ENCODE peak calls at places on chromosome 21, in five cellular contexts. R is pancreas, G is fibroblast of mammary gland, I is hepatocyte, J is LNCaP clone FGC. X is an unnamed sample.

GRCh38 chr21:37266515-37267221 is 466 bp downstream of the VPS26C start:
- DNase-seq in J (peak), G (peak), R (peak), I (peak), X (no peak)

GRCh38 chr21:31343680-31344480 is at the start of gene TIAM1:
- DNase-seq in R (no peak), I (peak), J (no peak), G (peak), X (no peak)

GRCh38 chr21:45994086-45994661 is 12.6 kb downstream of the COL6A1 start:
- DNase-seq in G (peak), R (peak), J (no peak), I (no peak), X (no peak)

GRCh38 chr21:45977396-45977795 is 4.2 kb upstream of the COL6A1 start:
- DNase-seq in G (no peak), J (no peak), I (no peak), R (peak), X (no peak)

GRCh38 chr21:27034796-27035195 is 67.9 kb upstream of the ADAMTS5 start:
- DNase-seq in G (no peak), I (no peak), J (no peak), R (no peak), X (no peak)

GRCh38 chr21:16768096-16768495 is 744.7 kb upstream of the CXADR start:
- DNase-seq in G (no peak), I (no peak), R (no peak), J (no peak), X (no peak)

GRCh38 chr21:26846036-26846931 is 1.1 kb upstream of the ADAMTS1 start:
- DNase-seq in I (peak), G (peak), R (peak), J (no peak), X (no peak)

GRCh38 chr21:29260461-29260860 is 38.3 kb upstream of the BACH1 start:
- DNase-seq in J (no peak), R (no peak), G (no peak), I (no peak), X (no peak)

GRCh38 chr21:38422067-38422466 is 76.2 kb downstream of the ERG start:
- DNase-seq in G (no peak), I (no peak), J (no peak), R (no peak), X (no peak)

GRCh38 chr21:44285102-44285501 is 574 bp upstream of the AIRE start:
- DNase-seq in G (no peak), J (no peak), I (no peak), R (peak), X (no peak)

GRCh38 chr21:43874085-43874785 is 9.2 kb downstream of the AGPAT3 start:
- DNase-seq in R (no peak), G (no peak), I (no peak), J (no peak), X (no peak)

GRCh38 chr21:45405271-45405818 is 380 bp downstream of the COL18A1 start:
- DNase-seq in R (peak), J (no peak), G (peak), I (peak), X (no peak)

GRCh38 chr21:46325073-46325912 is 1.3 kb downstream of the PCNT start:
- DNase-seq in J (peak), I (peak), R (peak), G (peak), X (no peak)

GRCh38 chr21:45847870-45848269 is 133.7 kb upstream of the COL6A1 start:
- DNase-seq in R (no peak), G (no peak), I (no peak), J (no peak), X (no peak)

GRCh38 chr21:28086861-28087581 is 905.7 kb downstream of the LTN1 start:
- DNase-seq in G (no peak), R (no peak), J (no peak), I (no peak), X (no peak)

GRCh38 chr21:25427828-25428227 is 179.5 kb downstream of the MRPL39 start:
- DNase-seq in G (no peak), J (no peak), R (no peak), I (no peak), X (no peak)

GRCh38 chr21:46376856-46377453 is 53.0 kb downstream of the PCNT start:
- DNase-seq in J (no peak), R (no peak), I (no peak), G (no peak), X (no peak)

GRCh38 chr21:16071082-16071481 is 341.3 kb downstream of the USP25 start:
- DNase-seq in I (no peak), J (no peak), R (no peak), G (peak), X (no peak)

GRCh38 chr21:41396452-41397107 is 29.5 kb upstream of the MX1 start:
- DNase-seq in I (peak), J (peak), G (peak), R (no peak), X (no peak)

GRCh38 chr21:37531402-37532042 is 164.9 kb downstream of the DYRK1A start:
- DNase-seq in R (no peak), G (no peak), J (no peak), I (no peak), X (no peak)

GRCh38 chr21:41660748-41661147 is 106.1 kb downstream of the RIPK4 start:
- DNase-seq in R (no peak), G (no peak), I (no peak), J (no peak), X (no peak)

GRCh38 chr21:31145271-31145801 is 107.1 kb upstream of the KRTAP19-8 start:
- DNase-seq in I (no peak), G (no peak), J (no peak), R (no peak), X (no peak)

GRCh38 chr21:34881894-34882371 is 167.2 kb downstream of the RUNX1 start:
- DNase-seq in I (no peak), R (no peak), J (no peak), G (peak), X (no peak)
- H3K4me3 ChIP-seq in I (peak), R (no peak), J (no peak), G (no peak), X (no peak)

DNA sequence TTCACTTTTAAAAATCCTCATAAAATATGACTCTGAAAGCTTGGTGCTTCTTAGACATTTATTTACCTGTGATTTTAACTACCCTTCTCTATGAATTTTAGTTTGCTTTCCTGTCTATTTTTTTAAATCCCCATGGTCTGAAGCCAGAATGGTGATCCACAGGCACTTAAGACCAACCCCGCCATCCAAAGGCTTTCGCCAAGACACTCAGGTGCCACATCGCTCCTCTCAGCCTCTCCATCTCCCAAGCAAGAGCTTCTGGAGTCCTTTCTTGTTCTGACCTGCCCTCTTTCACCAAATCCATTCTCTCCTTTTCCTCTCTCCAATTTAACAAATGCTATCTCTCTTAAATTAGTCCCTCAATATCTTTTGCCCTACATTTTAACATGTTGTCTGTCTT is 464.6 kb downstream of the PCP4 start:
- DNase-seq in G (no peak), J (no peak), R (no peak), I (no peak), X (no peak)
- TF ChIP-seq CTCF in G (no peak), J (no peak), R (no peak), I (no peak), X (no peak)

DNA sequence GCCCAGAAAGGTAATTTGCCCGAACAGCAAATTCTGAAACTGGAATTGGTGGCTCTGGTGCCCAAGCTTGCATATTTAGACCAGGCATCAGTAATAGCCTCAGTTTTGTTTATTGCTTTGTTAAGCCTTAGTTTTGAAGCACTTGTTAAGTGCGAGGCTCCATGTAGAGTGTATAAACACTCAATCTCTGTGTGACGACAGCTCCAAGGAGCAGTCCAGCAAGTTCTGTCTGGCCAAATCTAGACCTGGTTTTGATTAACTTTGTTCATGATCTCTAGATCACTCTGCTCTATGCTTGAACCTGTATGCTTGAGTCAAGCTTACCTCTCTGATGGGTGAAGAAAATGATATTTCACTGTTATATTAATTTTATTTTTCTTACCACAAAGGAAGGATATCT is 37.4 kb downstream of the DOP1B start:
- DNase-seq in I (no peak), G (no peak), J (no peak), R (no peak), X (no peak)
- H3K4me3 ChIP-seq in I (no peak), G (no peak), J (no peak), R (no peak), X (no peak)

DNA sequence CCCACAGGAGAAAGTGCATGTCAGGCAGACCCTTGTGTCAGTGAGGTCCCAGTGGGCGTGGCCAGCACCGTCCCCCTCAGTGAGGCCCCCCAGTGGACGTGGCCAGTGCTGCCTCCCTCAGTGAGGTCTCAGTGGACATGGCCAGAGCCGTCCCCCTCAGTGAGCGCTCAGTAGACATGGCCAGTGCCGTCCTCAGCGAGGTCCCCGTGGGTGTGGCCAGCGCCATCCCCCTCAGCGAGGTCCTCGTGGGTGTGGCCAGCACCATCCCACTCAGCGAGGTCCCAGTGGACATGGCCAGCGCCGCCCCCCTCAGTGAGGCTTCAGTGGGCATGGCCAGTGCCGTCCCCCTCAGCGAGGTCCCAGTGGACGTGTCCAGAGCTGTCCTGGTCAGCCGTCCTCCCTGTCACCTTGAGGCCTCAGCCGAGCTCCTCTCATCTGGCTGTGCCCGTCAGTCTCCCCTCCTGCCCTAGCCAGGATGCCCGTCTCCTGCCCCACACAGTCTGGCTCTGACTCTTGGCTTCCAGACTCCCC is 35.5 kb downstream of the PDE9A start:
- DNase-seq in J (no peak), G (no peak), I (no peak), R (no peak), X (no peak)
- TF ChIP-seq CTCF in J (no peak), G (no peak), I (no peak), R (no peak), X (no peak)

DNA sequence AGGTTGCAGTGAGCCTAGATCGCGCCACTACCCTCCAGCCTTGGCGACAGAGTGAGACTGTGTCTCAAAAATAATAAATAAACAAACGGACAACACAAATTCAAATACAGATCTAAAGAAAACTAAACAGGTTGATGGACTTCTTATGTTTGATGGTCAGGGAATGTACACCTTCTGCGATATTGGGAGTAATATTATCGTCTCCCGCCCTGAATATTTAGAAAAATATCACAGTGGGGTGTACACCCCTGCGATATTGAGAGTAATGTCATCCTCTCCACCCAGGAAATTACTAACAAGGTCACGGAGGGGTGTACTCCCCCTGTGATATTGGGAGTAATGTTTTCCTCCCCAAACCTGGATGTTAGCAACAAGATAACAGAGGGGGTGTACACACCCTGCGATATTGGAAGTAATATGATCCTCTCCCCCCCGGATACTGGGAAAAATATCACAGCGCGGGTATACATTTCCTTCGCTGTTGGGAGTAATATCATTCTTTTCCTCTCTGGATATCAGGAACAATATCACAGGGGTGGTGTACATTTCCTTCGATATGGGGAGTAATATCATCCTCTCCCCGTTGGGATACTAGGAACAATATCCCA is 1.4 kb upstream of the CFAP298 start:
- DNase-seq in R (no peak), I (no peak), J (no peak), G (no peak), X (no peak)
- H3K4me3 ChIP-seq in R (peak), I (peak), J (peak), G (peak), X (peak)